ENCODE peak calls at places on chromosomes 1 and 21, in seven cellular contexts. H is HT1080; N is A549; E is GOT3; K is HCT116; S is suprapubic skin; Y is activated CD4-positive, CD25-positive, alpha-beta regulatory T cell. U is an unnamed sample.

GRCh38 chr1:169089776-169090175 is 16.7 kb upstream of the ATP1B1 start:
- DNase-seq in K (no peak), S (no peak), H (no peak), E (no peak), N (no peak), Y (no peak), U (no peak)

GRCh38 chr1:76640092-76640491 is 227.2 kb upstream of the ST6GALNAC5 start:
- DNase-seq in K (peak), N (no peak), H (peak), Y (no peak), E (no peak), S (no peak), U (no peak)

GRCh38 chr1:56780128-56780750 is 39.0 kb downstream of the FYB2 start:
- DNase-seq in Y (no peak), K (no peak), E (no peak), H (no peak), S (no peak), N (no peak), U (no peak)

GRCh38 chr1:63318255-63319068 is 3.9 kb upstream of the FOXD3 start:
- DNase-seq in Y (no peak), K (no peak), E (no peak), N (no peak), H (no peak), S (no peak), U (no peak)

GRCh38 chr1:118291686-118292085 is 106.7 kb upstream of the SPAG17 start:
- DNase-seq in S (no peak), Y (no peak), N (no peak), K (no peak), E (no peak), H (no peak), U (no peak)

GRCh38 chr1:21292991-21293536 is 2.8 kb upstream of the ECE1 start:
- DNase-seq in E (no peak), Y (no peak), H (no peak), K (no peak), N (no peak), S (no peak), U (peak)

GRCh38 chr21:36079010-36079649 is 9.3 kb downstream of the CBR1 start:
- DNase-seq in H (peak), N (no peak), S (no peak), Y (peak), K (no peak), E (no peak), U (no peak)

GRCh38 chr1:79259390-79260336 is 253.1 kb upstream of the ADGRL4 start:
- DNase-seq in Y (no peak), K (no peak), N (peak), H (peak), E (no peak), S (no peak), U (no peak)

GRCh38 chr1:78619803-78620579 is at the start of gene IFI44L:
- DNase-seq in E (no peak), S (no peak), H (peak), N (no peak), K (no peak), Y (no peak), U (peak)

GRCh38 chr1:231420959-231421615 is 1.0 kb downstream of the EGLN1 start:
- DNase-seq in S (peak), E (no peak), Y (peak), K (no peak), H (peak), N (no peak), U (peak)

GRCh38 chr1:185499986-185500626 is 183.1 kb upstream of the IVNS1ABP start:
- DNase-seq in Y (no peak), K (no peak), H (peak), S (no peak), N (no peak), E (peak), U (no peak)

GRCh38 chr1:36323636-36324321 is at the start of gene EVA1B:
- DNase-seq in H (peak), E (no peak), N (peak), Y (no peak), K (no peak), S (no peak), U (peak)

GRCh38 chr1:220366269-220366668 is 94.0 kb upstream of the RAB3GAP2 start:
- DNase-seq in K (no peak), S (no peak), E (no peak), Y (no peak), H (no peak), N (no peak), U (no peak)

GRCh38 chr1:223216482-223217205 is 73.6 kb upstream of the TLR5 start:
- DNase-seq in K (no peak), N (no peak), E (no peak), Y (no peak), H (no peak), S (no peak), U (no peak)

GRCh38 chr1:24586970-24587820 is 31.3 kb downstream of the NCMAP start:
- DNase-seq in N (peak), H (peak), K (peak), Y (no peak), E (no peak), S (no peak), U (peak)

GRCh38 chr1:151061012-151061401 is 810 bp downstream of the MLLT11 start:
- DNase-seq in N (no peak), Y (no peak), H (no peak), K (no peak), S (no peak), E (no peak), U (no peak)

GRCh38 chr1:94396356-94396755 is 21.8 kb upstream of the ABCD3 start:
- DNase-seq in K (no peak), S (no peak), E (no peak), Y (no peak), H (peak), N (no peak), U (no peak)

GRCh38 chr1:153852170-153852569 is 70.6 kb downstream of the GATAD2B start:
- DNase-seq in Y (no peak), E (no peak), K (no peak), H (no peak), S (no peak), N (no peak), U (no peak)

GRCh38 chr1:168110896-168111545 is 25.7 kb downstream of the GPR161 start:
- DNase-seq in H (peak), S (no peak), K (peak), E (no peak), N (no peak), Y (no peak), U (no peak)

GRCh38 chr1:226510453-226510852 is 38.1 kb upstream of the STUM start:
- DNase-seq in H (no peak), N (no peak), S (no peak), E (no peak), Y (no peak), K (no peak), U (no peak)